ENCODE peak calls at places on chromosome 18, in four cellular contexts. One of them, this sample, is unnamed.

GRCh38 chr18:58336605-58337004 is 292.3 kb downstream of the ALPK2 start:
- DNase-seq in left ventricle myocardium inferior: no peak
- DNase-seq in suprapubic skin: no peak
- DNase-seq in psoas muscle: no peak
- DNase-seq in this sample: no peak

GRCh38 chr18:63545094-63545493 is 2.9 kb downstream of the SERPINB12 start:
- DNase-seq in psoas muscle: no peak
- DNase-seq in suprapubic skin: no peak
- DNase-seq in left ventricle myocardium inferior: no peak
- DNase-seq in this sample: no peak

GRCh38 chr18:58180738-58181353 is 136.8 kb downstream of the NEDD4L start:
- DNase-seq in suprapubic skin: no peak
- DNase-seq in psoas muscle: no peak
- DNase-seq in left ventricle myocardium inferior: no peak
- DNase-seq in this sample: no peak

GRCh38 chr18:13452448-13452811 is 233.9 kb downstream of the LDLRAD4 start:
- DNase-seq in suprapubic skin: peak; percentile 66
- DNase-seq in left ventricle myocardium inferior: no peak
- DNase-seq in psoas muscle: peak; percentile 43
- DNase-seq in this sample: no peak

GRCh38 chr18:3758531-3758930 is 308.6 kb downstream of the TGIF1 start:
- DNase-seq in suprapubic skin: no peak
- DNase-seq in psoas muscle: no peak
- DNase-seq in left ventricle myocardium inferior: no peak
- DNase-seq in this sample: no peak

GRCh38 chr18:45731706-45732105 is 7.7 kb downstream of the SLC14A1 start:
- DNase-seq in left ventricle myocardium inferior: no peak
- DNase-seq in suprapubic skin: no peak
- DNase-seq in psoas muscle: no peak
- DNase-seq in this sample: no peak

GRCh38 chr18:53710080-53710479 is 514.4 kb downstream of the MBD2 start:
- DNase-seq in psoas muscle: no peak
- DNase-seq in left ventricle myocardium inferior: no peak
- DNase-seq in suprapubic skin: no peak
- DNase-seq in this sample: no peak

GRCh38 chr18:31042391-31043181 is at the start of gene DSC3:
- DNase-seq in psoas muscle: peak; percentile 13
- DNase-seq in left ventricle myocardium inferior: no peak
- DNase-seq in suprapubic skin: peak; percentile 73
- DNase-seq in this sample: peak; percentile 44

GRCh38 chr18:3481696-3482210 is 31.8 kb downstream of the TGIF1 start:
- DNase-seq in left ventricle myocardium inferior: no peak
- DNase-seq in suprapubic skin: no peak
- DNase-seq in psoas muscle: no peak
- DNase-seq in this sample: no peak

GRCh38 chr18:28560339-28560738 is 383.4 kb upstream of the CDH2 start:
- DNase-seq in psoas muscle: no peak
- DNase-seq in left ventricle myocardium inferior: no peak
- DNase-seq in suprapubic skin: no peak
- DNase-seq in this sample: no peak

GRCh38 chr18:65938592-65939372 is 188.0 kb downstream of the CDH7 start:
- DNase-seq in psoas muscle: no peak
- DNase-seq in left ventricle myocardium inferior: no peak
- DNase-seq in suprapubic skin: no peak
- DNase-seq in this sample: no peak

GRCh38 chr18:48854780-48855179 is 96.0 kb downstream of the SMAD7 start:
- DNase-seq in psoas muscle: no peak
- DNase-seq in suprapubic skin: no peak
- DNase-seq in left ventricle myocardium inferior: no peak
- DNase-seq in this sample: no peak

GRCh38 chr18:66966171-66966570 is 362.3 kb upstream of the CDH19 start:
- DNase-seq in suprapubic skin: no peak
- DNase-seq in psoas muscle: no peak
- DNase-seq in left ventricle myocardium inferior: no peak
- DNase-seq in this sample: no peak

GRCh38 chr18:55243852-55244251 is 284.6 kb upstream of the CCDC68 start:
- DNase-seq in left ventricle myocardium inferior: no peak
- DNase-seq in suprapubic skin: no peak
- DNase-seq in psoas muscle: no peak
- DNase-seq in this sample: no peak

GRCh38 chr18:42961298-42961697 is 154.2 kb downstream of the RIT2 start:
- DNase-seq in suprapubic skin: no peak
- DNase-seq in psoas muscle: no peak
- DNase-seq in left ventricle myocardium inferior: no peak
- DNase-seq in this sample: no peak

GRCh38 chr18:8229786-8230185 is 379.5 kb upstream of the RAB12 start:
- DNase-seq in suprapubic skin: no peak
- DNase-seq in left ventricle myocardium inferior: no peak
- DNase-seq in psoas muscle: no peak
- DNase-seq in this sample: no peak

GRCh38 chr18:58937204-58937603 is 72.5 kb downstream of the ZNF532 start:
- DNase-seq in left ventricle myocardium inferior: no peak
- DNase-seq in psoas muscle: no peak
- DNase-seq in suprapubic skin: no peak
- DNase-seq in this sample: no peak

GRCh38 chr18:60905699-60906098 is 427.5 kb upstream of the CDH20 start:
- DNase-seq in left ventricle myocardium inferior: no peak
- DNase-seq in psoas muscle: no peak
- DNase-seq in suprapubic skin: no peak
- DNase-seq in this sample: no peak

GRCh38 chr18:48638451-48638850 is 99.6 kb downstream of the CTIF start:
- DNase-seq in left ventricle myocardium inferior: no peak
- DNase-seq in suprapubic skin: peak; percentile 17
- DNase-seq in psoas muscle: no peak
- DNase-seq in this sample: no peak

GRCh38 chr18:32328379-32328778 is 138.5 kb downstream of the MEP1B start:
- DNase-seq in psoas muscle: no peak
- DNase-seq in left ventricle myocardium inferior: no peak
- DNase-seq in suprapubic skin: no peak
- DNase-seq in this sample: no peak

GRCh38 chr18:75351409-75351808 is 76.1 kb downstream of the SMIM21 start:
- DNase-seq in suprapubic skin: no peak
- DNase-seq in left ventricle myocardium inferior: no peak
- DNase-seq in psoas muscle: no peak
- DNase-seq in this sample: no peak

GRCh38 chr18:45619062-45619825 is 4.0 kb downstream of the SLC14A2 start:
- DNase-seq in left ventricle myocardium inferior: peak; percentile 60
- DNase-seq in psoas muscle: peak; percentile 58
- DNase-seq in suprapubic skin: peak; percentile 71
- DNase-seq in this sample: no peak

GRCh38 chr18:76621184-76621583 is 126.1 kb upstream of the ZNF516 start:
- DNase-seq in suprapubic skin: no peak
- DNase-seq in left ventricle myocardium inferior: no peak
- DNase-seq in psoas muscle: no peak
- DNase-seq in this sample: no peak

GRCh38 chr18:76619342-76620315 is 124.6 kb upstream of the ZNF516 start:
- DNase-seq in psoas muscle: peak; percentile 64
- DNase-seq in left ventricle myocardium inferior: peak; percentile 64
- DNase-seq in suprapubic skin: peak; percentile 77
- DNase-seq in this sample: peak; percentile 88

GRCh38 chr18:76618721-76619120 is 123.7 kb upstream of the ZNF516 start:
- DNase-seq in left ventricle myocardium inferior: no peak
- DNase-seq in suprapubic skin: no peak
- DNase-seq in psoas muscle: no peak
- DNase-seq in this sample: no peak

GRCh38 chr18:76620326-76620813 is 125.3 kb upstream of the ZNF516 start:
- DNase-seq in psoas muscle: peak; percentile 76
- DNase-seq in left ventricle myocardium inferior: peak; percentile 64
- DNase-seq in suprapubic skin: peak; percentile 81
- DNase-seq in this sample: no peak

GRCh38 chr18:76621782-76622495 is 126.9 kb upstream of the ZNF516 start:
- DNase-seq in left ventricle myocardium inferior: no peak
- DNase-seq in psoas muscle: no peak
- DNase-seq in suprapubic skin: no peak
- DNase-seq in this sample: no peak
- H3K27me3 ChIP-seq in left ventricle myocardium inferior: peaks cover 32% of the 10 kb centered on the region
- H3K27me3 ChIP-seq in psoas muscle: peaks cover 2% of the 10 kb centered on the region
- H3K27me3 ChIP-seq in suprapubic skin: no peaks in the 10 kb centered on the region
- H3K27me3 ChIP-seq in this sample: no peaks in the 10 kb centered on the region

GRCh38 chr18:22094375-22094767 is 75.0 kb upstream of the GATA6 start:
- DNase-seq in psoas muscle: no peak
- DNase-seq in left ventricle myocardium inferior: no peak
- DNase-seq in suprapubic skin: no peak
- DNase-seq in this sample: no peak
- H3K27me3 ChIP-seq in psoas muscle: no peaks in the 10 kb centered on the region
- H3K27me3 ChIP-seq in left ventricle myocardium inferior: peaks cover 20% of the 10 kb centered on the region
- H3K27me3 ChIP-seq in suprapubic skin: peaks cover 7% of the 10 kb centered on the region
- H3K27me3 ChIP-seq in this sample: no peaks in the 10 kb centered on the region

DNA sequence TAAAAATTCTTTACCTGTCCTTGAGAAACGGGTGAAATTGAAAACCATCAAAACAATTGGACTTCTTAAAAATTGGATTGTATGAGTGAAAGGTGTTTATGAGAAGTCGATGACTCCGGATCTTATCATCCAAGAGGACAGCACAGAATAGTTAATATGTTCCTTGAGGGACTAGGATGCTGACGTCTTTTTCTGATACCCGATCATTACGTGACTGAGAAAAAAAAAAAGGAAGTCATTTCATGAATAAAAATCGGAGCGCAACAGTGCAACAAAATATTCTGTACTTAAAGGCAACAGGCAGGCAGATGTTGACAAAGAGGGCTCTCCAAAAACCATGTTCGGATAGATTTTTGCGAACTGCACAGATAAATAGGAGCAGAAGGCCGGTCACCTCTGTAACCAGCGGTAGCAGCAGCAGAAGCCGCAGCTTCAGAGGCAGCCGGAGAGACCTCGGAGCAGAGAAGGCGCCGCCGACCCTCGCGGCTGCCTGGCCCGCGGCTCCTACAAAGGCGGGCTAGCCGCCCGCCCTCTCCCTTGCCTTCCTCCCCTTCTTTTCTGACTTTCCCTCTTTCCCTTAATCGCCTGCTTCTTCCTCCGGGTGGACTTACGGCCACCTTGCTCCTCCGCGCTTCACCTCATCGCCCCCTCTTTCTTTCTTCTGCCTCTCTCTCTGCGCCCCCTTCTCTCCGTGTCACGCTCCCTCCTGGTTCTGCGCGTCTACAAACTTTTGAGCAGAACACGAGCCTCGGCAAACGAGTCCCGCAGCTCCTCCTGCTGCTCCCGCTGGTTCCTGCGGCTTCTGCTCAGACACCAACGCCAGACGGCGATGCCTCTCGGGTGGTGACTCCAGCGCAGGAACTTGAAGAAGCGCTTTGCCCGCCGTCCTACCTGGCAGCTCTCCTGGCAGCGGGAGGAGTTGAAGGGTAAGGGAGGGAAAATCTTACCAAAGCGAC is at the start of gene ADCYAP1:
- DNase-seq in left ventricle myocardium inferior: no peak
- DNase-seq in suprapubic skin: no peak
- DNase-seq in psoas muscle: no peak
- DNase-seq in this sample: no peak
- H3K27me3 ChIP-seq in left ventricle myocardium inferior: peaks cover 100% of the 10 kb centered on the region
- H3K27me3 ChIP-seq in suprapubic skin: peaks cover 92% of the 10 kb centered on the region
- H3K27me3 ChIP-seq in psoas muscle: peaks cover 39% of the 10 kb centered on the region
- H3K27me3 ChIP-seq in this sample: peaks cover 53% of the 10 kb centered on the region

GRCh38 chr18:69399253-69399652 is 1.4 kb upstream of the DOK6 start:
- DNase-seq in psoas muscle: no peak
- DNase-seq in suprapubic skin: no peak
- DNase-seq in left ventricle myocardium inferior: no peak
- DNase-seq in this sample: no peak
- H3K27me3 ChIP-seq in psoas muscle: peaks cover 16% of the 10 kb centered on the region
- H3K27me3 ChIP-seq in suprapubic skin: peaks cover 38% of the 10 kb centered on the region
- H3K27me3 ChIP-seq in left ventricle myocardium inferior: peaks cover 21% of the 10 kb centered on the region
- H3K27me3 ChIP-seq in this sample: no peaks in the 10 kb centered on the region

DNA sequence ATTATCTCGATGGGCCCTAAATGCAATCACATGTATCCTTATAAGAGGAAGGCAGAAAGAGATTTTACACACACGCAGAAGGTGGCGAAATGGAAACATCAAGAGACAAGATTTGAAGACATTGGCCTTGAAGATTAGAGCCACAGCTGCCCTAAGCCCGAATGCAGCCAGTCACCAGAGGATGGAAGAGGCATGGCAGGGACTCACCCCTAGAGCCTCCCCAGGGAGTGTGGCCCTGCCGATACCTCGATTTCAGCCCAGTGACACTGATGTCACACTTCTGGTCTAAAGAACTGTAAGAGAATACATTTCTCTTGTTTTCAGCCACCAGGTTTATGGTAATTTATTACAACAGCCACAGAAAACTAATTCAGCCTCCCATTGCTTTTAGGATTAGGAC is 17.4 kb downstream of the TTC39C start:
- DNase-seq in psoas muscle: no peak
- DNase-seq in left ventricle myocardium inferior: no peak
- DNase-seq in suprapubic skin: no peak
- DNase-seq in this sample: no peak
- H3K27me3 ChIP-seq in psoas muscle: peaks cover 2% of the 10 kb centered on the region
- H3K27me3 ChIP-seq in left ventricle myocardium inferior: no peaks in the 10 kb centered on the region
- H3K27me3 ChIP-seq in suprapubic skin: no peaks in the 10 kb centered on the region
- H3K27me3 ChIP-seq in this sample: no peaks in the 10 kb centered on the region

GRCh38 chr18:34976534-34976898 is 64.7 kb upstream of the MAPRE2 start:
- DNase-seq in left ventricle myocardium inferior: no peak
- DNase-seq in psoas muscle: no peak
- DNase-seq in suprapubic skin: no peak
- DNase-seq in this sample: no peak
- H3K27me3 ChIP-seq in left ventricle myocardium inferior: no peaks in the 10 kb centered on the region
- H3K27me3 ChIP-seq in psoas muscle: no peaks in the 10 kb centered on the region
- H3K27me3 ChIP-seq in suprapubic skin: peaks cover 5% of the 10 kb centered on the region
- H3K27me3 ChIP-seq in this sample: no peaks in the 10 kb centered on the region

This sample was measured in right lobe of liver.